ENCODE peak calls at places on chromosome 16, in four cellular contexts. P is mesothelial cell of epicardium, Y is left ventricle myocardium inferior, O is glutamatergic neuron. T is an unnamed sample.

GRCh38 chr16:79658301-79659001 is 57.9 kb upstream of the MAF start:
- DNase-seq in P (no peak), Y (no peak), O (no peak), T (no peak)

GRCh38 chr16:14486520-14487303 is 143.3 kb downstream of the PARN start:
- DNase-seq in P (peak; percentile 43), Y (peak; percentile 76), O (no peak), T (no peak)

GRCh38 chr16:27463741-27464662 is 62.0 kb downstream of the IL21R start:
- DNase-seq in P (no peak), Y (no peak), O (no peak), T (no peak)

GRCh38 chr16:998211-998610 is 16.6 kb downstream of the SOX8 start:
- DNase-seq in P (no peak), Y (no peak), O (no peak), T (no peak)

GRCh38 chr16:53666816-53667415 is 36.7 kb downstream of the RPGRIP1L start:
- DNase-seq in P (no peak), Y (no peak), O (no peak), T (no peak)

GRCh38 chr16:47507701-47508100 is 46.6 kb downstream of the PHKB start:
- DNase-seq in P (no peak), Y (no peak), O (no peak), T (no peak)

GRCh38 chr16:67935096-67935401 is 1.6 kb downstream of the PSMB10 start:
- DNase-seq in P (no peak), Y (no peak), O (no peak), T (no peak)

GRCh38 chr16:12147681-12148479 is 171.3 kb downstream of the SNX29 start:
- DNase-seq in P (no peak), Y (peak; percentile 25), O (no peak), T (no peak)

GRCh38 chr16:11561440-11561797 is 25.3 kb downstream of the LITAF start:
- DNase-seq in P (no peak), Y (no peak), O (no peak), T (no peak)

GRCh38 chr16:15950167-15950854 is 895 bp downstream of the ABCC1 start:
- DNase-seq in P (no peak), Y (no peak), O (peak; percentile 24), T (peak; percentile 10)

GRCh38 chr16:87844374-87844733 is 25.0 kb downstream of the SLC7A5 start:
- DNase-seq in P (no peak), Y (peak; percentile 43), O (peak; percentile 83), T (no peak)

GRCh38 chr16:380837-381787 is 666 bp downstream of the PGAP6 start:
- DNase-seq in P (peak; percentile 31), Y (no peak), O (peak; percentile 58), T (peak; percentile 49)

GRCh38 chr16:48811478-48811877 is 201.5 kb upstream of the N4BP1 start:
- DNase-seq in P (no peak), Y (no peak), O (peak; percentile 27), T (no peak)

GRCh38 chr16:28291651-28292626 is at the start of gene SBK1:
- DNase-seq in P (peak; percentile 80), Y (peak; percentile 63), O (peak; percentile 89), T (peak; percentile 82)

GRCh38 chr16:84607694-84608093 is 10.2 kb downstream of the COTL1 start:
- DNase-seq in P (no peak), Y (no peak), O (no peak), T (no peak)

GRCh38 chr16:84788968-84789371 is 30.8 kb upstream of the CRISPLD2 start:
- DNase-seq in P (no peak), Y (no peak), O (no peak), T (no peak)

GRCh38 chr16:80300456-80300855 is 240.3 kb upstream of the DYNLRB2 start:
- DNase-seq in P (no peak), Y (no peak), O (no peak), T (no peak)

GRCh38 chr16:89786474-89787364 is 29.7 kb downstream of the FANCA start:
- DNase-seq in P (no peak), Y (peak; percentile 17), O (no peak), T (no peak)

GRCh38 chr16:50227665-50228064 is 38.7 kb upstream of the ADCY7 start:
- DNase-seq in P (no peak), Y (no peak), O (no peak), T (no peak)

GRCh38 chr16:50227120-50227519 is 39.2 kb upstream of the ADCY7 start:
- DNase-seq in P (no peak), Y (no peak), O (no peak), T (no peak)

GRCh38 chr16:50224297-50224696 is 42.1 kb upstream of the ADCY7 start:
- DNase-seq in P (no peak), Y (no peak), O (no peak), T (no peak)

GRCh38 chr16:50229149-50229726 is 37.1 kb upstream of the ADCY7 start:
- DNase-seq in P (no peak), Y (no peak), O (no peak), T (no peak)

GRCh38 chr16:50228364-50228868 is 37.9 kb upstream of the ADCY7 start:
- DNase-seq in P (no peak), Y (no peak), O (no peak), T (no peak)
- TF ChIP-seq CTCF in P (no peak), Y (no peak), O (no peak), T (no peak)

GRCh38 chr16:23152386-23153178 is 3.3 kb upstream of the USP31 start:
- DNase-seq in P (no peak), Y (no peak), O (no peak), T (no peak)

GRCh38 chr16:23156946-23157460 is 7.8 kb upstream of the USP31 start:
- DNase-seq in P (no peak), Y (no peak), O (no peak), T (no peak)

GRCh38 chr16:23156110-23156509 is 6.9 kb upstream of the USP31 start:
- DNase-seq in P (no peak), Y (no peak), O (no peak), T (no peak)

GRCh38 chr16:23158114-23158513 is 8.9 kb upstream of the USP31 start:
- DNase-seq in P (no peak), Y (no peak), O (no peak), T (no peak)

DNA sequence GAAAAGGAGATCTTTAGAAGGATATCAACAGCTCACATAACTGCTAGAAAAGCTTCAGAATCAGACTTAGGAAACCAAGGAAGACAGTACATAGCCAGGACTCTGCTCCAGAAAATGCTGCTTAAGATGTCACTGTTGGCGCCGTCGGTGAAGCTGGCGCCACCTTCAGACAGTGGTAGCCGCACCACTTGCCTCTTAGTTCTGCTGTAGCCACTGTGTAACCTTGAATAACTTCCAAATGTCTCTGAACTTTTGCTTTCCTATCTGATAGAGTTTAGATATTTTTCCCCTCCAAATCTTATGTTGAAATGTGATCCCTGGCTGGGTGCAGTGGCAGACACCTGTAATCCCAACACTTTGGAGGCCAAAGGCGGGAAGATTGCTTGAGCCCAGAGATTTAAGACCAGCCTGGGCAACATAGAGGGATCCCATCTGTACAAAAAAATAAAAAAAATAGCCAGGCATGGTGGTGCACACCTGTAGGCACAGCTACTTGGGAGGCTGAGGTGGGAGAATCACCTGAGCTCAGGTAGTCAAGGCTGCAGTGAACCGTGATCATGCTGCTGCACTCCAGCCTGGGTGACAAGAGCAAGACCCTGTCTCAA is 6.3 kb upstream of the USP31 start:
- DNase-seq in P (no peak), Y (no peak), O (peak; percentile 26), T (peak; percentile 25)
- TF ChIP-seq CTCF in P (no peak), Y (peak; percentile 52), O (no peak), T (no peak)

GRCh38 chr16:72928089-72928981 is 119.6 kb downstream of the ZFHX3 start:
- DNase-seq in P (no peak), Y (no peak), O (no peak), T (no peak)

GRCh38 chr16:72925631-72925979 is 122.3 kb downstream of the ZFHX3 start:
- DNase-seq in P (no peak), Y (no peak), O (no peak), T (no peak)

GRCh38 chr16:72924918-72925630 is 122.9 kb downstream of the ZFHX3 start:
- DNase-seq in P (no peak), Y (no peak), O (no peak), T (no peak)

GRCh38 chr16:72926671-72927070 is 121.3 kb downstream of the ZFHX3 start:
- DNase-seq in P (no peak), Y (no peak), O (no peak), T (no peak)

GRCh38 chr16:72927199-72928088 is 120.5 kb downstream of the ZFHX3 start:
- DNase-seq in P (no peak), Y (no peak), O (no peak), T (no peak)
- TF ChIP-seq CTCF in P (no peak), Y (no peak), O (no peak), T (no peak)

GRCh38 chr16:57736419-57737281 is 1.1 kb downstream of the KATNB1 start:
- DNase-seq in P (no peak), Y (peak; percentile 16), O (no peak), T (peak; percentile 51)
- TF ChIP-seq CTCF in P (no peak), Y (peak; percentile 20), O (no peak), T (no peak)

GRCh38 chr16:4182581-4183257 is 59.2 kb downstream of the SRL start:
- DNase-seq in P (no peak), Y (no peak), O (no peak), T (no peak)

GRCh38 chr16:4179763-4180260 is 62.1 kb downstream of the SRL start:
- DNase-seq in P (no peak), Y (no peak), O (no peak), T (no peak)

GRCh38 chr16:4184038-4184702 is 57.7 kb downstream of the SRL start:
- DNase-seq in P (no peak), Y (no peak), O (no peak), T (peak; percentile 10)

GRCh38 chr16:4180511-4180910 is 61.4 kb downstream of the SRL start:
- DNase-seq in P (no peak), Y (no peak), O (no peak), T (no peak)

DNA sequence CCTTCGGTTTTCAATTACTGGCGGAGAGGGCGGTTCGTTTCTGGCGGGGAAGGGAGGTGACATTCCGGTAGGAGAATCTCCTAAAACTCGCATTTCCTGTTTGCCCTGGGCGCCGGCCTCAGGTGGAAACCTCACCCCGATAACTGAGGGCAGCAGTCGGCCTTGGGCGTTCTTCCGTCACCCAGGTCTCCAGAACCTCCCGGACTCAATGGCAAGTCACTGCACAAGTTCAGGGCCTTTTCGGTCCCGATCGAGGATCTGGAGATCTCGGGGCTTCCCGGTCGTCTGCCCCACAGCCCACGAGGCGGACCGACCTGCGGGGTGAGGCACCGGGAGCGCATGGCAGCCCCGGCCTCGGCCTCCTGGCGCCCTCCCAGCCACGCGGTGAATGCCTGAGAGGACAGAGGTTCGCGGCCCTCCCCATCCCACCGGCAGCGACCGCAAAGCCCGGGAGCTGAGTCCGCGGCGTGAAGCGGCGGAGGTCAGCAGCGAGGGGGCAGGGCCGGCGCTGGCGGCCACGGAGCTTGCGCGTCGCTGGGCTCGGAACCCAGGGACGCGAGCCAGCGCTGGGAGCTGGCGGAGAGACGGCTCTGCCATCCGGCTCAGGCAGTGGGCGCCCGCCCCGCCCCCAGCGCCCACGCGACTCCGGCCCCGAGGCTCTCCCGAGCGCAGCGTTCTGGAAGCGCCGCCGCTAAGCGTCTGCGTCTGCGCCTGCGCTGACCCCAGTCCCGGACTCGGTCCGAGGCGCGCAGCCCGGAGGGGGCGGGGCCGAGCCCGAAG is 58.4 kb downstream of the SRL start:
- DNase-seq in P (peak; percentile 95), Y (peak; percentile 91), O (peak; percentile 98), T (peak; percentile 99)
- TF ChIP-seq CTCF in P (no peak), Y (peak; percentile 40), O (no peak), T (no peak)

T was measured in endothelial cell.